ENCODE peak calls at places on chromosomes 13 and 19, in nine cellular contexts. J is gastrocnemius medialis; L is COLO829; Y is GM04504; T is ascending aorta; S is activated CD4-positive, alpha-beta memory T cell treated with anti-CD3 and anti-CD28 coated beads for 36 hours; U is ACHN; M is fibroblast of pulmonary artery; K is iris pigment epithelial cell. Z is an unnamed sample.

GRCh38 chr13:114118763-114119123 is 13.7 kb downstream of the RASA3 start:
- DNase-seq in J (no peak), L (no peak), Y (no peak), T (no peak), S (no peak), U (peak; percentile 90), M (peak; percentile 64), K (peak; percentile 76), Z (no peak)

GRCh38 chr13:100203696-100204367 is 114.9 kb downstream of the PCCA start:
- DNase-seq in J (no peak), L (peak; percentile 42), Y (peak; percentile 17), T (no peak), S (peak; percentile 14), U (peak; percentile 64), M (peak; percentile 38), K (peak; percentile 87), Z (peak; percentile 22)

GRCh38 chr19:3670796-3671679 is 29.2 kb downstream of the PIP5K1C start:
- DNase-seq in J (peak; percentile 67), L (no peak), Y (peak; percentile 50), T (peak; percentile 85), S (peak; percentile 76), U (no peak), M (peak; percentile 89), K (peak; percentile 76), Z (no peak)

GRCh38 chr13:78147905-78148304 is 229.3 kb upstream of the EDNRB start:
- DNase-seq in J (no peak), L (no peak), Y (peak; percentile 24), T (no peak), S (no peak), U (peak; percentile 76), M (peak; percentile 89), K (peak; percentile 65), Z (peak; percentile 3)

GRCh38 chr19:13181747-13182388 is 31.7 kb downstream of the IER2 start:
- DNase-seq in J (peak; percentile 39), L (no peak), Y (no peak), T (no peak), S (peak; percentile 61), U (no peak), M (peak; percentile 69), K (peak; percentile 45), Z (no peak)

GRCh38 chr19:19160489-19161035 is 9.5 kb downstream of the MEF2B start:
- DNase-seq in J (no peak), L (no peak), Y (no peak), T (no peak), S (no peak), U (no peak), M (no peak), K (no peak), Z (no peak)

GRCh38 chr19:43504426-43505185 is at the start of gene PHLDB3:
- DNase-seq in J (peak; percentile 15), L (no peak), Y (no peak), T (no peak), S (peak; percentile 61), U (peak; percentile 21), M (no peak), K (peak; percentile 27), Z (no peak)

GRCh38 chr13:64457976-64458375 is 2772.2 kb downstream of the PCDH9 start:
- DNase-seq in J (no peak), L (no peak), Y (no peak), T (no peak), S (no peak), U (no peak), M (peak; percentile 73), K (peak; percentile 80), Z (no peak)

GRCh38 chr13:110944968-110945952 is 30.4 kb upstream of the ANKRD10 start:
- DNase-seq in J (no peak), L (no peak), Y (no peak), T (no peak), S (no peak), U (no peak), M (no peak), K (no peak), Z (no peak)

GRCh38 chr19:46718157-46718933 is 1.4 kb upstream of the PRKD2 start:
- DNase-seq in J (no peak), L (no peak), Y (no peak), T (no peak), S (peak; percentile 77), U (no peak), M (peak; percentile 34), K (peak; percentile 54), Z (no peak)

GRCh38 chr13:73608731-73609485 is 525.3 kb downstream of the KLF12 start:
- DNase-seq in J (no peak), L (no peak), Y (no peak), T (no peak), S (no peak), U (no peak), M (no peak), K (no peak), Z (no peak)

GRCh38 chr19:53196777-53197396 is 3.7 kb upstream of the ZNF665 start:
- DNase-seq in J (peak; percentile 81), L (peak; percentile 93), Y (peak; percentile 83), T (peak; percentile 86), S (peak; percentile 99), U (no peak), M (peak; percentile 91), K (peak; percentile 91), Z (peak; percentile 76)

GRCh38 chr19:32662186-32662585 is 12.8 kb downstream of the ANKRD27 start:
- DNase-seq in J (no peak), L (no peak), Y (no peak), T (no peak), S (no peak), U (no peak), M (peak; percentile 85), K (peak; percentile 78), Z (no peak)

GRCh38 chr13:22195726-22196125 is 524.9 kb downstream of the FGF9 start:
- DNase-seq in J (no peak), L (no peak), Y (no peak), T (no peak), S (no peak), U (no peak), M (no peak), K (no peak), Z (no peak)

GRCh38 chr19:18340990-18341868 is 831 bp downstream of the PGPEP1 start:
- DNase-seq in J (peak; percentile 62), L (no peak), Y (no peak), T (peak; percentile 23), S (peak; percentile 86), U (peak; percentile 50), M (peak; percentile 34), K (peak; percentile 36), Z (peak; percentile 68)

GRCh38 chr19:294819-295686 is 3.9 kb upstream of the PLPP2 start:
- DNase-seq in J (no peak), L (peak; percentile 39), Y (no peak), T (no peak), S (peak; percentile 56), U (peak; percentile 17), M (peak; percentile 29), K (peak; percentile 21), Z (no peak)

GRCh38 chr19:658916-659839 is 3.8 kb downstream of the RNF126 start:
- DNase-seq in J (peak; percentile 66), L (no peak), Y (no peak), T (no peak), S (peak; percentile 65), U (no peak), M (no peak), K (no peak), Z (no peak)

GRCh38 chr13:112057736-112058518 is 9.0 kb upstream of the SOX1 start:
- DNase-seq in J (no peak), L (no peak), Y (no peak), T (no peak), S (no peak), U (no peak), M (no peak), K (no peak), Z (no peak)

GRCh38 chr13:98598043-98598442 is 21.1 kb upstream of the STK24 start:
- DNase-seq in J (no peak), L (no peak), Y (no peak), T (no peak), S (no peak), U (no peak), M (peak; percentile 24), K (no peak), Z (no peak)

GRCh38 chr19:2887391-2887914 is 13.3 kb upstream of the ZNF57 start:
- DNase-seq in J (no peak), L (peak; percentile 73), Y (peak; percentile 36), T (no peak), S (no peak), U (peak; percentile 52), M (peak; percentile 85), K (peak; percentile 69), Z (peak; percentile 60)

GRCh38 chr13:110227864-110228643 is 78.9 kb downstream of the COL4A1 start:
- DNase-seq in J (no peak), L (no peak), Y (no peak), T (no peak), S (no peak), U (no peak), M (no peak), K (no peak), Z (no peak)

GRCh38 chr13:31274345-31274870 is 74.6 kb downstream of the B3GLCT start:
- DNase-seq in J (no peak), L (no peak), Y (peak; percentile 38), T (no peak), S (no peak), U (no peak), M (peak; percentile 13), K (peak; percentile 20), Z (no peak)

GRCh38 chr19:2428756-2429711 is 1.6 kb upstream of the TIMM13 start:
- DNase-seq in J (no peak), L (no peak), Y (no peak), T (no peak), S (no peak), U (no peak), M (no peak), K (no peak), Z (no peak)

GRCh38 chr19:2327773-2328400 is 499 bp downstream of the LSM7 start:
- DNase-seq in J (no peak), L (peak; percentile 76), Y (peak; percentile 68), T (no peak), S (peak; percentile 74), U (peak; percentile 65), M (peak; percentile 79), K (peak; percentile 96), Z (no peak)

GRCh38 chr19:6020972-6021805 is 43.2 kb upstream of the RANBP3 start:
- DNase-seq in J (no peak), L (no peak), Y (no peak), T (no peak), S (no peak), U (no peak), M (no peak), K (no peak), Z (no peak)

GRCh38 chr13:40588101-40588500 is 78.3 kb downstream of the FOXO1 start:
- DNase-seq in J (no peak), L (no peak), Y (no peak), T (no peak), S (no peak), U (no peak), M (no peak), K (no peak), Z (no peak)

GRCh38 chr13:46804391-46804815 is 7.4 kb upstream of the ESD start:
- DNase-seq in J (no peak), L (no peak), Y (peak; percentile 71), T (no peak), S (no peak), U (peak; percentile 91), M (peak; percentile 82), K (peak; percentile 98), Z (peak; percentile 34)

GRCh38 chr19:46211201-46211881 is 18.2 kb upstream of the IGFL1 start:
- DNase-seq in J (peak; percentile 15), L (no peak), Y (no peak), T (no peak), S (no peak), U (peak; percentile 58), M (peak; percentile 46), K (peak; percentile 20), Z (peak; percentile 54)

GRCh38 chr13:68608147-68608546 is 1378.0 kb upstream of the PCDH9 start:
- DNase-seq in J (no peak), L (no peak), Y (no peak), T (no peak), S (no peak), U (no peak), M (no peak), K (no peak), Z (no peak)

GRCh38 chr19:18322318-18322758 is 538 bp downstream of the LSM4 start:
- DNase-seq in J (peak; percentile 41), L (no peak), Y (peak; percentile 40), T (no peak), S (peak; percentile 67), U (peak; percentile 61), M (peak; percentile 55), K (peak; percentile 63), Z (peak; percentile 61)

GRCh38 chr19:33294058-33294798 is 8.1 kb downstream of the CEBPA start:
- DNase-seq in J (no peak), L (no peak), Y (no peak), T (no peak), S (no peak), U (no peak), M (no peak), K (no peak), Z (no peak)

Z was measured in HTR-8/SVneo.